ENCODE peak calls at places on chromosomes 16 and 17, in six cellular contexts. A, E, O, B, T and U are unnamed samples.

GRCh38 chr16:3793161-3793576 is 75.8 kb upstream of the TRAP1 start:
- DNase-seq in A (no peak), T (no peak), B (no peak), E (no peak), O (no peak), U (no peak)

GRCh38 chr16:47018223-47018891 is 44.9 kb upstream of the DNAJA2 start:
- DNase-seq in O (peak), T (peak), E (peak), A (peak), B (peak), U (peak)

GRCh38 chr17:83010323-83011200 is 68.8 kb upstream of the METRNL start:
- DNase-seq in A (no peak), E (no peak), B (peak), O (peak), T (no peak), U (no peak)

GRCh38 chr16:8648867-8649266 is 25.6 kb upstream of the ABAT start:
- DNase-seq in T (no peak), B (no peak), A (no peak), O (no peak), E (no peak), U (no peak)

GRCh38 chr17:78716814-78717393 is 65.2 kb downstream of the CYTH1 start:
- DNase-seq in A (peak), E (no peak), B (peak), T (peak), O (peak), U (peak)

GRCh38 chr17:68344701-68345136 is 53.4 kb downstream of the ARSG start:
- DNase-seq in B (no peak), E (no peak), T (no peak), A (peak), O (no peak), U (no peak)

GRCh38 chr17:2724783-2725164 is 13.2 kb upstream of the CLUH start:
- DNase-seq in E (no peak), B (no peak), O (peak), A (peak), T (peak), U (no peak)

GRCh38 chr16:68737730-68738590 is 868 bp downstream of the CDH1 start:
- DNase-seq in A (peak), T (peak), O (no peak), B (peak), E (no peak), U (no peak)

GRCh38 chr17:73901661-73902415 is 257.6 kb upstream of the SDK2 start:
- DNase-seq in T (no peak), O (peak), E (no peak), B (no peak), A (peak), U (no peak)

GRCh38 chr17:2412561-2413021 is 11.7 kb upstream of the MNT start:
- DNase-seq in B (peak), E (no peak), O (peak), T (no peak), A (peak), U (no peak)

GRCh38 chr17:69492410-69493071 is 78.0 kb downstream of the MAP2K6 start:
- DNase-seq in O (peak), T (peak), B (peak), A (peak), E (peak), U (no peak)

GRCh38 chr16:56989988-56990387 is 631 bp downstream of the NLRC5 start:
- DNase-seq in O (no peak), E (no peak), B (no peak), T (no peak), A (no peak), U (no peak)

GRCh38 chr16:56988161-56988947 is 1.0 kb upstream of the NLRC5 start:
- DNase-seq in A (no peak), O (peak), B (no peak), E (no peak), T (no peak), U (no peak)

GRCh38 chr16:56988948-56989945 is at the start of gene NLRC5:
- DNase-seq in E (peak), B (peak), T (peak), A (peak), O (peak), U (peak)

GRCh38 chr16:56993204-56993603 is 3.8 kb downstream of the NLRC5 start:
- DNase-seq in E (no peak), O (no peak), B (no peak), A (no peak), T (no peak), U (no peak)

GRCh38 chr16:56990407-56991286 is 1.3 kb downstream of the NLRC5 start:
- DNase-seq in B (no peak), A (no peak), O (peak), E (no peak), T (no peak), U (no peak)
- H3K9ac ChIP-seq in B (peak), A (no peak), O (peak), E (peak), T (no peak), U (peak)

GRCh38 chr17:65017375-65017774 is 39.2 kb downstream of the GNA13 start:
- DNase-seq in T (no peak), O (peak), B (no peak), E (no peak), A (peak), U (no peak)
- TF ChIP-seq EZH2phosphoT487 in T (no peak), O (no peak), B (no peak), E (no peak), A (no peak), U (no peak)

DNA sequence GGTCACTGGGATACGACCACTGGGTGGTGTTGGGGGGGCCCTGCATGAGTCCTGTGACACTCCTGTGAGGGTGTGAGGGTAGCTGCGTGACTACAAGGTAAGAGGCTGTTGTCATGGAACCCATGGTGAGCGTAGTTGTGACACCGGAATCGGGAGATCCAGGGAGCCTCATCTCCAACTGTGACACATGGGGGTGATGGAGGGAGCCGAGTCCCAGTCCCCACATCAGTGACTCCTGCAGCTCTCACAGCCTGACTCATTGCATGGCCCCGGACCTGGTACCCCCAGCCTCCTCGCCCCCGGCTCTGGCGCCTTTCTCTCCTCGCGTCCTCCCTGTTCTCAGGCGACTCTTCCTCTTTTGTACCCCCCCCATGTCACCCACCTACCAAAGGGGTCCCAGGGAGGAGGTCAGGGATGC is 14.2 kb downstream of the CDH16 start:
- DNase-seq in T (no peak), E (no peak), O (no peak), B (peak), A (no peak), U (no peak)
- H3K9ac ChIP-seq in T (no peak), E (no peak), O (no peak), B (no peak), A (no peak), U (no peak)

DNA sequence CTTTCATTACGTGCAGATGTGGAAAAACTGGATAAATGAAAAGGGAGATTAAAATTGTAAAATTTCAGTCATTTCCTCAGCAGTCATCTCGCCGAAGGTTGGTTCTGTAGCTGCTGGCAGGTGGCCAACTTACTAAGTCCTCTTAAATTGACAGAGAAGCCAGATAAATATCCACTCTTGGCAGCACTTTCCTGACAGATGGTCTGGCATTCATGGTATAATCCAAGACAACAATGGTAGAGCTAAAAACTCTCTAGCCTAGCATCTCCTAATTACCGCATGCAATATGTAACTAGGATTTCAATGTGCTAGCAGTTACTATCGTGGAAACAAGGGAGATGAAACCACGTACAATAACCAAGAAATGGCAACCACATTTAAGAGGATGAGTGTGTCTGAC is 306.3 kb downstream of the CNTNAP4 start:
- DNase-seq in E (no peak), B (peak), T (peak), O (peak), A (no peak), U (no peak)
- TF ChIP-seq EZH2phosphoT487 in E (no peak), B (no peak), T (no peak), O (no peak), A (no peak), U (no peak)

GRCh38 chr17:81093576-81094223 is 58.7 kb downstream of the BAIAP2 start:
- DNase-seq in B (peak), O (no peak), T (no peak), A (peak), E (no peak), U (no peak)

GRCh38 chr17:81095608-81095888 is 60.6 kb downstream of the BAIAP2 start:
- DNase-seq in O (no peak), B (no peak), A (no peak), T (no peak), E (no peak), U (no peak)

GRCh38 chr17:81094744-81095607 is 60.0 kb downstream of the BAIAP2 start:
- DNase-seq in O (peak), T (peak), B (peak), E (peak), A (peak), U (no peak)

GRCh38 chr17:81092518-81093095 is 57.7 kb downstream of the BAIAP2 start:
- DNase-seq in A (no peak), T (no peak), B (no peak), O (no peak), E (no peak), U (no peak)

GRCh38 chr17:81094224-81094743 is 59.3 kb downstream of the BAIAP2 start:
- DNase-seq in E (no peak), O (no peak), T (no peak), B (no peak), A (no peak), U (no peak)
- H3K9ac ChIP-seq in E (peak), O (peak), T (peak), B (peak), A (no peak), U (no peak)

GRCh38 chr17:40306395-40306794 is 2.6 kb upstream of the RARA start:
- DNase-seq in B (peak), E (no peak), A (no peak), O (peak), T (no peak), U (no peak)
- TF ChIP-seq EZH2phosphoT487 in B (no peak), E (no peak), A (no peak), O (no peak), T (no peak), U (no peak)

GRCh38 chr17:27353469-27354050 is 59.6 kb downstream of the WSB1 start:
- DNase-seq in E (peak), A (peak), B (peak), T (peak), O (peak), U (peak)
- H3K9ac ChIP-seq in E (peak), A (peak), B (peak), T (peak), O (peak), U (peak)

GRCh38 chr17:27954521-27955495 is 61.6 kb upstream of the LYRM9 start:
- DNase-seq in B (no peak), A (no peak), E (no peak), O (no peak), T (no peak), U (no peak)

GRCh38 chr17:27958708-27959381 is 65.7 kb upstream of the LYRM9 start:
- DNase-seq in E (no peak), T (no peak), O (no peak), B (no peak), A (no peak), U (no peak)

GRCh38 chr17:27960183-27960589 is 67.0 kb upstream of the LYRM9 start:
- DNase-seq in T (no peak), A (no peak), E (no peak), O (no peak), B (no peak), U (no peak)

GRCh38 chr17:27959382-27959709 is 66.2 kb upstream of the LYRM9 start:
- DNase-seq in E (no peak), O (no peak), B (no peak), A (no peak), T (no peak), U (no peak)

DNA sequence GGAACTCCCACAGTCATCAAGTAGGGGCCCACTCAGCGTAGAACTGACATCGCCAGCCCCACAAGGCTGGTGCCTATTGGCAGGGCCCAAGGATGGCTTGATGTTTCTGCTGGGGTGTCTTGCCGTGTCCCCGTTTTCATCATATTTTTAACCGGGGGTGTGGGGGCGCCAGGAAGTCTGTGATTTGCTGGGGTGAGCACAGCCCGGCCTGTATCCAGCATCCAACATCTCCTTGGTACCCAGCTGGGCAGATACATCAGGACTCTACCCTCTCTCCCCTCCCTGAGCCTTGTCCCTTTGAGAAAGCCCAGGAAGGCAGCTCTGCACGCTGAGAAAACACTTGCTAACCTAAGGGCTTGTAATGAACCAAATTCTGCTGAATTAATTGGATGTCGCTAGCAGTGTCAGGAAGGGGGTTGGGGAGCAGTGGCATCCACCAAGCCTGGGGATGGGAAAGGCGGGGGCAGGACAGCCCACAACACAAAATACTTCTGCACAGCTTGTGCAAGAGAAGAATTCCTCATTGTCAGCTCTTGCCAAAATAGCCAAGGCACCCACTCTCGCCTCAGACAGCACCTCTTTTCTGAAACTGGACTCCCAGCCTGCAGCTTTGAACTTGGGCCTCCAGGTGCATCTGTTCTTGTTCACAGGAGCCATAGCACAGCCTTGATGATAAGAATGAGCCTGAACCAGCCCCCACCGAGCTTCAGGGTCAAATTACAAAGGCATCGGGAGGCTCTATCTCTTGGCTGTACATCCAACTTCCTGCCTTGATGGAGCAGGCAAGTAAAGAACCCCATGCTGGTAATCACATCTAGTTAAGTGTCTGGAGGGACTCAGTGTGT is 63.7 kb upstream of the LYRM9 start:
- DNase-seq in T (no peak), E (no peak), A (no peak), O (peak), B (peak), U (no peak)
- TF ChIP-seq EZH2phosphoT487 in T (no peak), E (no peak), A (no peak), O (no peak), B (no peak), U (no peak)

GRCh38 chr17:42411905-42412679 is 11.0 kb downstream of the CAVIN1 start:
- DNase-seq in A (no peak), T (no peak), E (no peak), O (no peak), B (no peak), U (no peak)
- H3K9ac ChIP-seq in A (no peak), T (no peak), E (no peak), O (peak), B (no peak), U (no peak)

GRCh38 chr17:71681427-71682173 is 439.2 kb upstream of the SOX9 start:
- DNase-seq in A (no peak), B (no peak), O (no peak), T (no peak), E (no peak), U (no peak)
- TF ChIP-seq EZH2phosphoT487 in A (no peak), B (no peak), O (no peak), T (no peak), E (no peak), U (no peak)